ENCODE peak calls at places on chromosomes 3 and 15, in nine cellular contexts. U, R, H, Z, D, B, C, L and I are unnamed samples.

GRCh38 chr3:33144433-33144832 is 30.6 kb downstream of the CRTAP start:
- DNase-seq in U (no peak), R (no peak), H (no peak), Z (no peak), D (no peak), B (no peak), C (no peak), L (no peak), I (no peak)

GRCh38 chr15:83112233-83112958 is 5.0 kb downstream of the TM6SF1 start:
- DNase-seq in U (no peak), R (no peak), H (no peak), Z (peak; percentile 78), D (no peak), B (peak; percentile 83), C (peak; percentile 53), L (peak; percentile 86), I (peak; percentile 49)

GRCh38 chr3:71591106-71591505 is 7.6 kb upstream of the FOXP1 start:
- DNase-seq in U (no peak), R (no peak), H (no peak), Z (no peak), D (no peak), B (no peak), C (no peak), L (no peak), I (no peak)

GRCh38 chr15:41259546-41260189 is 28.6 kb downstream of the CHP1 start:
- DNase-seq in U (no peak), R (no peak), H (no peak), Z (no peak), D (peak; percentile 72), B (no peak), C (no peak), L (no peak), I (no peak)

GRCh38 chr3:185982632-185983031 is 44.8 kb upstream of the TRA2B start:
- DNase-seq in U (no peak), R (no peak), H (no peak), Z (no peak), D (no peak), B (no peak), C (no peak), L (no peak), I (no peak)

GRCh38 chr15:85473455-85473854 is 93.1 kb downstream of the AKAP13 start:
- DNase-seq in U (no peak), R (no peak), H (no peak), Z (no peak), D (no peak), B (peak; percentile 61), C (peak; percentile 41), L (peak; percentile 65), I (no peak)

GRCh38 chr3:30476373-30477082 is 129.9 kb upstream of the TGFBR2 start:
- DNase-seq in U (peak; percentile 84), R (no peak), H (no peak), Z (no peak), D (no peak), B (no peak), C (no peak), L (peak; percentile 25), I (no peak)

GRCh38 chr3:170914690-170915089 is 6.3 kb upstream of the EIF5A2 start:
- DNase-seq in U (no peak), R (no peak), H (no peak), Z (no peak), D (no peak), B (no peak), C (no peak), L (peak; percentile 4), I (no peak)

GRCh38 chr3:72818915-72819314 is 29.3 kb downstream of the SHQ1 start:
- DNase-seq in U (peak; percentile 39), R (no peak), H (no peak), Z (peak; percentile 75), D (no peak), B (peak; percentile 75), C (peak; percentile 61), L (peak; percentile 93), I (no peak)

GRCh38 chr15:28002136-28002861 is 96.8 kb downstream of the OCA2 start:
- DNase-seq in U (no peak), R (no peak), H (peak; percentile 6), Z (no peak), D (peak; percentile 6), B (no peak), C (no peak), L (no peak), I (no peak)

GRCh38 chr3:56590814-56591213 is 33.8 kb downstream of the CCDC66 start:
- DNase-seq in U (peak; percentile 75), R (peak; percentile 5), H (no peak), Z (no peak), D (no peak), B (no peak), C (no peak), L (no peak), I (no peak)

GRCh38 chr3:72177075-72178050 is 392.4 kb upstream of the PROK2 start:
- DNase-seq in U (peak; percentile 42), R (no peak), H (no peak), Z (no peak), D (peak; percentile 28), B (peak; percentile 33), C (peak; percentile 73), L (peak; percentile 77), I (no peak)

GRCh38 chr3:151011427-151011826 is 38.9 kb upstream of the CLRN1 start:
- DNase-seq in U (peak; percentile 92), R (no peak), H (no peak), Z (no peak), D (no peak), B (no peak), C (peak; percentile 67), L (peak; percentile 27), I (peak; percentile 9)

GRCh38 chr15:44035781-44036699 is 159.0 kb downstream of the FRMD5 start:
- DNase-seq in U (no peak), R (no peak), H (no peak), Z (no peak), D (no peak), B (no peak), C (peak; percentile 15), L (peak; percentile 34), I (no peak)

GRCh38 chr3:71919572-71919971 is 134.6 kb upstream of the PROK2 start:
- DNase-seq in U (no peak), R (no peak), H (no peak), Z (no peak), D (no peak), B (no peak), C (no peak), L (no peak), I (no peak)

GRCh38 chr15:69093127-69093526 is 67.3 kb upstream of the GLCE start:
- DNase-seq in U (no peak), R (peak; percentile 86), H (no peak), Z (no peak), D (no peak), B (no peak), C (peak; percentile 65), L (no peak), I (no peak)

GRCh38 chr15:69092159-69092558 is 68.3 kb upstream of the GLCE start:
- DNase-seq in U (peak; percentile 92), R (peak; percentile 41), H (no peak), Z (no peak), D (no peak), B (peak; percentile 62), C (peak; percentile 80), L (peak; percentile 15), I (peak; percentile 29)

GRCh38 chr15:69088300-69088965 is 72.0 kb upstream of the GLCE start:
- DNase-seq in U (peak; percentile 65), R (peak; percentile 30), H (no peak), Z (no peak), D (no peak), B (no peak), C (no peak), L (no peak), I (no peak)

GRCh38 chr15:69089258-69089657 is 71.2 kb upstream of the GLCE start:
- DNase-seq in U (no peak), R (no peak), H (no peak), Z (no peak), D (no peak), B (no peak), C (no peak), L (no peak), I (no peak)

DNA sequence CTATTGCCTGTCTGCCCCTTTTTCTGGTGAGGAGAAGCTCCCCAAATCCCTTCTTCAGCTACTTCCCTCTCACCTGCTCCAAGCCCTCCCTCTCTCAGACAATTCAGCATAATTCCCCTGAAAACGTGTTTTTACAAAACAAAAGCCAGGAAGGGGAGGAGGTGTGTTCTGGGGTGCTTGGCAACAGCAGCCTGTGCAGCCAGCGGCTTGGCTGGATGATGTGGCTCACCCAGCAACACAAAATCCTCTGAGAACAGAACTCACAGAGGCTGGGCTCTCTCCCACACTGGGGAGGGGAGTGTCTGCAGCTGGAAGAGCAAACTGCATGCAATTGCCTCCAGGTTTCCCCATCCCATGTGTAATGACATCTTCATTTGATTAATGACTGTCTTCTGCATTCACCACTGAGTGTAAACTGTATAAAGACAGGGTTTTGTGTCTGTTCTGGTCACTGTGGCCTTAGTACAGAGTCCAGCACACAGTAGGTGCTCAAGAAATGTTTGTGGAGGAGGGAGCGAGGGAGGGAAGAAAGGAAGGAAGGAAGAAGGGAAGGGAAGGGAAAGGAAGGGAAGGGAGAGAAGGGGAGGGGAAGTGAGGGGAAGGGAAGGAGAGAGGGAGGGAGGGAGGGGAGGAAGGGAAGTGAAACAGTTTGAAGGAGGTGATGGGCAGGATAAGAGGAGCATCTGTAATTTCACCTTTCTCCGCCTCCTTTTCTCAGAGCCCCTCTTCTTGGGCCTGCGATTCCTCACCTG is 70.1 kb upstream of the GLCE start:
- DNase-seq in U (peak; percentile 73), R (peak; percentile 31), H (no peak), Z (no peak), D (no peak), B (peak; percentile 22), C (peak; percentile 83), L (peak; percentile 31), I (peak; percentile 22)
- H3K4me3 ChIP-seq in U (no peak overlapping the region), R (no peak overlapping the region), H (no peak overlapping the region), Z (no peak overlapping the region), D (no peak overlapping the region), B (no peak overlapping the region), C (no peak overlapping the region), L (no peak overlapping the region), I (no peak overlapping the region)

GRCh38 chr3:10707089-10707983 is 108.7 kb upstream of the SLC6A11 start:
- DNase-seq in U (no peak), R (no peak), H (no peak), Z (no peak), D (no peak), B (no peak), C (no peak), L (no peak), I (no peak)
- TF ChIP-seq CTCF in U (no peak), R (no peak), H (no peak), Z (no peak), D (no peak), B (no peak), C (no peak), L (no peak), I (no peak)

DNA sequence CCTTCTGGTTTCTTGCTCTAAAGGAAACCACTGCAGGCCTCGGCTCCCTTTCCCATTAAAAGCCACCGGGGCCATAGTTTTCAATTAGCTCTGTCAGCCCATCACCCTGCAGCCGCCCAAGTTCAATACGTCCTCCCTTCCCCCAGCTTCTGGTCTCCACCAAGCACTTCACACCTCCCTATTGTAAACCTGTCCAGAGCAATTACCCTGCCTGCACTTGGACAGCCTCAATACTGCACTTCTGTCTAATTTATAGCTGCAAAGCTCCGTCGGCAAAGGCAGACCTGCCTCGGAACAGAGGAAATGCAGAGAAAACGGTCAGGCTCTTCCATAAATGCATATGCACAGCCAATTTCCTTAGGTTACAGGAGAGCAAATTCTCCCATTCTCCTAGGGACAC is 21.9 kb downstream of the LRIG1 start:
- DNase-seq in U (no peak), R (no peak), H (no peak), Z (no peak), D (peak; percentile 72), B (no peak), C (no peak), L (no peak), I (no peak)
- H3K4me3 ChIP-seq in U (no peak overlapping the region), R (no peak overlapping the region), H (no peak overlapping the region), Z (no peak overlapping the region), D (no peak overlapping the region), B (no peak overlapping the region), C (no peak overlapping the region), L (no peak overlapping the region), I (no peak overlapping the region)

GRCh38 chr15:88467935-88468528 is 524 bp downstream of the MRPS11 start:
- DNase-seq in U (peak; percentile 30), R (no peak), H (no peak), Z (no peak), D (peak; percentile 30), B (no peak), C (peak; percentile 22), L (peak; percentile 18), I (no peak)
- TF ChIP-seq CTCF in U (peak; percentile 40), R (no peak), H (no peak), Z (peak; percentile 52), D (no peak), B (peak; percentile 62), C (peak; percentile 44), L (peak; percentile 52), I (peak; percentile 45)